ENCODE peak calls at places on chromosomes 4 and X, in six cellular contexts. U, K, F, L, B and J are unnamed samples.

GRCh38 chr4:56908206-56909082 is 744 bp downstream of the REST start:
- DNase-seq in U (peak), K (peak), F (no peak), L (peak), B (peak), J (no peak)

GRCh38 chrX:153958605-153959004 is 13.0 kb downstream of the HCFC1 start:
- DNase-seq in U (no peak), K (no peak), F (no peak), L (no peak), B (no peak), J (no peak)

GRCh38 chr4:77358315-77358928 is 201.4 kb downstream of the CCNG2 start:
- DNase-seq in U (peak), K (peak), F (no peak), L (peak), B (peak), J (no peak)

GRCh38 chrX:16839224-16839851 is 30.8 kb downstream of the RBBP7 start:
- DNase-seq in U (no peak), K (no peak), F (no peak), L (no peak), B (no peak), J (no peak)

GRCh38 chrX:45740291-45740690 is 539.6 kb upstream of the DIPK2B start:
- DNase-seq in U (no peak), K (no peak), F (no peak), L (no peak), B (no peak), J (no peak)

GRCh38 chr4:117096886-117097285 is 11.5 kb upstream of the TRAM1L1 start:
- DNase-seq in U (no peak), K (no peak), F (no peak), L (no peak), B (no peak), J (no peak)

GRCh38 chr4:28822163-28822562 is 1898.0 kb upstream of the PCDH7 start:
- DNase-seq in U (no peak), K (no peak), F (no peak), L (no peak), B (no peak), J (no peak)

GRCh38 chr4:113094802-113095201 is 45.3 kb downstream of the ANK2 start:
- DNase-seq in U (no peak), K (peak), F (no peak), L (peak), B (peak), J (no peak)

GRCh38 chr4:88697588-88698329 is at the start of gene NAP1L5:
- DNase-seq in U (peak), K (peak), F (no peak), L (peak), B (peak), J (no peak)

GRCh38 chrX:16002185-16002584 is 121.2 kb upstream of the GRPR start:
- DNase-seq in U (no peak), K (no peak), F (no peak), L (no peak), B (no peak), J (no peak)

GRCh38 chrX:150486011-150486410 is 82.4 kb upstream of the MTM1 start:
- DNase-seq in U (peak), K (peak), F (peak), L (peak), B (peak), J (no peak)

GRCh38 chrX:154991039-154991438 is 31.5 kb downstream of the F8 start:
- DNase-seq in U (no peak), K (no peak), F (no peak), L (no peak), B (no peak), J (no peak)

GRCh38 chr4:71456841-71457240 is 118.0 kb downstream of the SLC4A4 start:
- DNase-seq in U (no peak), K (peak), F (peak), L (peak), B (no peak), J (peak)

GRCh38 chr4:53943345-53944085 is 120.9 kb downstream of the CHIC2 start:
- DNase-seq in U (no peak), K (peak), F (no peak), L (peak), B (no peak), J (peak)

GRCh38 chrX:13398073-13398823 is 78.4 kb upstream of the ATXN3L start:
- DNase-seq in U (no peak), K (peak), F (peak), L (peak), B (peak), J (peak)

GRCh38 chrX:52923781-52924241 is 26.7 kb downstream of the FAM156B start:
- DNase-seq in U (peak), K (peak), F (no peak), L (peak), B (no peak), J (no peak)

GRCh38 chr4:152961041-152961751 is 25.1 kb downstream of the FHDC1 start:
- DNase-seq in U (no peak), K (no peak), F (no peak), L (no peak), B (no peak), J (no peak)
- H3K27ac ChIP-seq in U (no peak), K (peak), F (no peak), L (no peak), B (no peak), J (no peak)

DNA sequence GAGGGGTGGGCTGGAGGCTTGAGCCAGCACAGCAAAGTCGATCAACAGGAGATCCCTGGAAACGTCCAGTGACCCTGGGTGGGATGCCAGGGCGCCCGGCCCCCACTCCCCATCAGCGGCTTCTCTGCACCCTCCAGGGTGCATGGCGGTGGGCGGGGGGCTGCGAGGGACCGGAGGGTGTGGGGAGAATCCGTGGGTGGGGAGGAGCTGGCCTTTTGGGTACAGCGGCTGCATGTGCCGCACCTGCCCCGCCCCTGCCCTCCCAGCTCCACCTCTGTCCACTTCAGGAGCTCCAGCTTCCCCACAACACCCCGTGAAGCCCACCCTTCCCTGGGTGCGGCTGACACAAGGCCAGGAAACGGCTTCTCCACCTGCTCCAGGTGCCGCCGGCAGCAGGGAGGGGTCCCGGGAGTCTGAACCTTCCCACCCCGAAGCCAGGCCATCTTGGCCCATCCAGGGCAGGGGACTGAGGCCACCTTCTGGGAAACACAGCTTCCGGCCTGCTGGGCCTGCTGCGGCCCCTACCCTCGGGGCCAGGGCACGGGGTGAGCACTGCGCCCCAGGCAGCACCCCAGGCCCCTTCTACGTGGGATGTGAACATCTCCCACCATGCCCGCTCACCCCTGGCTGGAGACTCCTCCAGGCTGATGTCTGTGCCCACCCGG is 34.6 kb downstream of the CPLX1 start:
- DNase-seq in U (no peak), K (no peak), F (no peak), L (no peak), B (no peak), J (no peak)
- H3K27ac ChIP-seq in U (no peak), K (no peak), F (no peak), L (no peak), B (no peak), J (no peak)

GRCh38 chrX:136736690-136737089 is 44.0 kb downstream of the ARHGEF6 start:
- DNase-seq in U (no peak), K (no peak), F (no peak), L (no peak), B (no peak), J (no peak)
- H3K27ac ChIP-seq in U (no peak), K (no peak), F (no peak), L (no peak), B (no peak), J (no peak)

GRCh38 chr4:121307441-121308327 is 73.1 kb downstream of the QRFPR start:
- DNase-seq in U (peak), K (peak), F (no peak), L (peak), B (peak), J (peak)
- H3K27ac ChIP-seq in U (no peak), K (no peak), F (no peak), L (no peak), B (no peak), J (peak)

GRCh38 chr4:185796176-185796575 is 15.8 kb downstream of the SORBS2 start:
- DNase-seq in U (no peak), K (no peak), F (no peak), L (no peak), B (no peak), J (no peak)
- H3K27ac ChIP-seq in U (no peak), K (no peak), F (no peak), L (no peak), B (no peak), J (no peak)